ENCODE peak calls at places on chromosomes 1 and 21, in ten cellular contexts. A is tibial nerve; Z is lung; G is CD8-positive, alpha-beta T cell; K is neural progenitor cell; U is GM12878; Y is breast epithelium; P is fibroblast of lung; L is transverse colon; D is lower lobe of right lung. F is an unnamed sample. For H3K4me1, the result is how much of the 10 kb centered on the place peaks cover.

GRCh38 chr21:40512590-40512989 is 334.4 kb downstream of the DSCAM start:
- DNase-seq in A (no peak), Z (no peak), G (no peak), K (peak), U (no peak), Y (no peak), P (no peak), L (no peak), D (no peak), F (no peak)

GRCh38 chr1:225500589-225501192 is 72.9 kb upstream of the LBR start:
- DNase-seq in A (no peak), Z (no peak), G (no peak), K (no peak), U (no peak), Y (no peak), P (no peak), L (no peak), D (no peak), F (no peak)

GRCh38 chr1:9244501-9245229 is 10.1 kb downstream of the H6PD start:
- DNase-seq in A (no peak), Z (peak), G (no peak), K (no peak), U (no peak), Y (peak), P (no peak), L (peak), D (no peak), F (no peak)

GRCh38 chr1:172895050-172895460 is 155.7 kb downstream of the TNFSF18 start:
- DNase-seq in A (no peak), Z (no peak), G (peak), K (no peak), U (no peak), Y (no peak), P (peak), L (no peak), D (no peak), F (no peak)

GRCh38 chr21:15445327-15445726 is 284.5 kb upstream of the USP25 start:
- DNase-seq in A (no peak), Z (no peak), G (no peak), K (no peak), U (peak), Y (no peak), P (no peak), L (no peak), D (no peak), F (no peak)

GRCh38 chr1:32393832-32394140 is 455 bp downstream of the BSDC1 start:
- DNase-seq in A (peak), Z (no peak), G (peak), K (peak), U (no peak), Y (peak), P (no peak), L (peak), D (peak), F (no peak)

GRCh38 chr1:180213401-180214177 is 16.5 kb upstream of the LHX4 start:
- DNase-seq in A (no peak), Z (no peak), G (no peak), K (peak), U (peak), Y (no peak), P (peak), L (peak), D (no peak), F (no peak)

GRCh38 chr1:27536767-27537166 is 46.8 kb upstream of the WASF2 start:
- DNase-seq in A (no peak), Z (no peak), G (no peak), K (peak), U (no peak), Y (peak), P (peak), L (peak), D (no peak), F (peak)

GRCh38 chr1:64982134-64982533 is 15.8 kb upstream of the JAK1 start:
- DNase-seq in A (no peak), Z (no peak), G (no peak), K (no peak), U (no peak), Y (no peak), P (no peak), L (no peak), D (no peak), F (no peak)

GRCh38 chr1:2353907-2354438 is 37.4 kb downstream of the MORN1 start:
- DNase-seq in A (no peak), Z (no peak), G (no peak), K (no peak), U (no peak), Y (no peak), P (no peak), L (no peak), D (peak), F (no peak)

GRCh38 chr1:38508272-38508671 is 351.3 kb downstream of the RRAGC start:
- DNase-seq in A (no peak), Z (peak), G (no peak), K (no peak), U (no peak), Y (no peak), P (no peak), L (no peak), D (no peak), F (no peak)

GRCh38 chr1:241821363-241821762 is 26.6 kb upstream of the EXO1 start:
- DNase-seq in A (no peak), Z (no peak), G (no peak), K (no peak), U (no peak), Y (no peak), P (peak), L (no peak), D (no peak), F (no peak)

GRCh38 chr1:116737020-116737854 is 17.0 kb upstream of the CD2 start:
- DNase-seq in A (peak), Z (no peak), G (peak), K (peak), U (peak), Y (peak), P (peak), L (peak), D (no peak), F (peak)

GRCh38 chr1:82880506-82880905 is 1079.8 kb downstream of the ADGRL2 start:
- DNase-seq in A (no peak), Z (no peak), G (no peak), K (no peak), U (no peak), Y (no peak), P (no peak), L (no peak), D (no peak), F (no peak)

GRCh38 chr1:162368451-162368850 is 8.2 kb downstream of the SPATA46 start:
- DNase-seq in A (no peak), Z (no peak), G (no peak), K (no peak), U (no peak), Y (no peak), P (no peak), L (peak), D (no peak), F (no peak)

GRCh38 chr1:51346086-51346942 is 16.0 kb upstream of the TTC39A start:
- DNase-seq in A (no peak), Z (no peak), G (no peak), K (no peak), U (no peak), Y (no peak), P (no peak), L (no peak), D (no peak), F (no peak)

GRCh38 chr1:93079685-93080141 is 630 bp downstream of the MTF2 start:
- DNase-seq in A (peak), Z (peak), G (no peak), K (peak), U (no peak), Y (no peak), P (peak), L (peak), D (peak), F (peak)

GRCh38 chr1:97160796-97161195 is 439.2 kb downstream of the PTBP2 start:
- DNase-seq in A (no peak), Z (no peak), G (no peak), K (no peak), U (no peak), Y (no peak), P (peak), L (no peak), D (no peak), F (no peak)

GRCh38 chr1:2391034-2391384 is 345 bp downstream of the MORN1 start:
- DNase-seq in A (no peak), Z (no peak), G (no peak), K (peak), U (no peak), Y (no peak), P (peak), L (peak), D (no peak), F (no peak)

GRCh38 chr21:32336711-32337110 is 38.1 kb downstream of the MRAP start:
- DNase-seq in A (no peak), Z (no peak), G (no peak), K (no peak), U (no peak), Y (no peak), P (peak), L (no peak), D (no peak), F (no peak)

GRCh38 chr1:112466078-112466660 is 42.6 kb upstream of the WNT2B start:
- DNase-seq in A (peak), Z (peak), G (peak), K (peak), U (peak), Y (peak), P (peak), L (peak), D (peak), F (peak)

GRCh38 chr1:47533176-47534039 is 95.6 kb downstream of the FOXD2 start:
- DNase-seq in A (peak), Z (no peak), G (no peak), K (peak), U (no peak), Y (peak), P (peak), L (peak), D (peak), F (peak)

GRCh38 chr1:185318431-185319151 is 1.5 kb upstream of the IVNS1ABP start:
- DNase-seq in A (no peak), Z (no peak), G (no peak), K (no peak), U (no peak), Y (no peak), P (no peak), L (no peak), D (no peak), F (no peak)

GRCh38 chr1:227958617-227959324 is 11.0 kb upstream of the WNT9A start:
- DNase-seq in A (no peak), Z (peak), G (no peak), K (peak), U (no peak), Y (no peak), P (no peak), L (no peak), D (no peak), F (no peak)

GRCh38 chr1:185860316-185860715 is 126.1 kb downstream of the HMCN1 start:
- DNase-seq in A (no peak), Z (no peak), G (no peak), K (no peak), U (no peak), Y (no peak), P (peak), L (no peak), D (no peak), F (no peak)

GRCh38 chr1:155016231-155016831 is 13.7 kb downstream of the ZBTB7B start:
- DNase-seq in A (no peak), Z (no peak), G (no peak), K (no peak), U (no peak), Y (no peak), P (no peak), L (peak), D (no peak), F (no peak)

GRCh38 chr1:65493792-65494191 is 73.3 kb downstream of the LEPR start:
- DNase-seq in A (no peak), Z (no peak), G (no peak), K (no peak), U (no peak), Y (no peak), P (no peak), L (no peak), D (no peak), F (no peak)

GRCh38 chr1:18265641-18266040 is 158.0 kb downstream of the IGSF21 start:
- DNase-seq in A (no peak), Z (no peak), G (no peak), K (no peak), U (no peak), Y (no peak), P (no peak), L (no peak), D (no peak), F (no peak)

GRCh38 chr21:24634749-24635148 is 972.5 kb downstream of the MRPL39 start:
- DNase-seq in A (no peak), Z (no peak), G (no peak), K (no peak), U (no peak), Y (no peak), P (no peak), L (no peak), D (no peak), F (no peak)

GRCh38 chr1:231107600-231108326 is 54.1 kb upstream of the TRIM67 start:
- DNase-seq in A (no peak), Z (no peak), G (no peak), K (no peak), U (no peak), Y (no peak), P (no peak), L (no peak), D (no peak), F (no peak)

GRCh38 chr1:84013708-84014107 is 14.8 kb upstream of the TTLL7 start:
- DNase-seq in A (no peak), Z (no peak), G (no peak), K (no peak), U (no peak), Y (no peak), P (no peak), L (no peak), D (no peak), F (no peak)

GRCh38 chr1:109335091-109335490 is 28.3 kb upstream of the MYBPHL start:
- DNase-seq in A (no peak), Z (no peak), G (no peak), K (no peak), U (no peak), Y (no peak), P (no peak), L (no peak), D (no peak), F (no peak)

GRCh38 chr1:109341944-109342925 is 35.4 kb upstream of the MYBPHL start:
- DNase-seq in A (no peak), Z (no peak), G (no peak), K (no peak), U (no peak), Y (no peak), P (no peak), L (no peak), D (no peak), F (no peak)

GRCh38 chr1:109338091-109338490 is 31.3 kb upstream of the MYBPHL start:
- DNase-seq in A (no peak), Z (no peak), G (no peak), K (no peak), U (no peak), Y (no peak), P (no peak), L (no peak), D (no peak), F (no peak)
- H3K27ac ChIP-seq in A (no peak), Z (no peak), G (no peak), K (no peak), U (no peak), Y (no peak), P (no peak), L (no peak), D (no peak), F (no peak)

GRCh38 chr1:192516776-192517297 is 58.7 kb upstream of the RGS1 start:
- DNase-seq in A (no peak), Z (no peak), G (peak), K (peak), U (peak), Y (no peak), P (peak), L (peak), D (no peak), F (no peak)
- H3K4me1 ChIP-seq in A (under half), Z (under half), G (under half), K (under half), U (under half), Y (under half), P (under half), L (under half), D (under half), F (under half)

GRCh38 chr1:202888507-202889360 is at the start of gene RABIF:
- DNase-seq in A (peak), Z (peak), G (peak), K (peak), U (peak), Y (peak), P (peak), L (peak), D (peak), F (peak)
- TF ChIP-seq CTCF in A (peak), Z (no peak), G (no peak), K (peak), U (peak), Y (no peak), P (no peak), L (no peak), D (no peak), F (peak)

DNA sequence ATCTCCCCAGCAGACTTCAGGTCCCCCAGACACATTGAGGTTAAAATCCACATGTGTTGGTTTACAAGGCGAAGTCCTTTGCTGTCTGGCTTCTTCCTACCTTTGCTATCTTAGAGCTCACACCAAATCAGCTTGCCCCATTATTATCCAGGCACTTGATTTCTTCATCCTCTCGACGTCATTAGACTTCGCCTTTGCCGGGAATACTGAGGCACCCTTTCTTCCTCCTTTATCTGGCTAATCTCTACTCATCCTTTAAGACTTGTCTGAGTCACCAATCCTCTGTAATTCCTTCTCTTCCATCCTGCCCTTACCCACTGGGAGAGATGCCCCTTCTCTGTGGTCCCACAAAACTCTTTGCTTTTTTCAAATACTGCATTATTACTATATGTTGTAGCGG is 9.2 kb upstream of the XCL2 start:
- DNase-seq in A (no peak), Z (no peak), G (no peak), K (no peak), U (no peak), Y (no peak), P (no peak), L (no peak), D (no peak), F (no peak)
- H3K27ac ChIP-seq in A (no peak), Z (no peak), G (no peak), K (no peak), U (no peak), Y (no peak), P (no peak), L (no peak), D (no peak), F (no peak)

GRCh38 chr1:164617607-164618564 is 58.9 kb downstream of the PBX1 start:
- DNase-seq in A (peak), Z (peak), G (no peak), K (peak), U (no peak), Y (no peak), P (no peak), L (peak), D (no peak), F (no peak)

GRCh38 chr1:164610528-164611222 is 51.7 kb downstream of the PBX1 start:
- DNase-seq in A (no peak), Z (no peak), G (no peak), K (no peak), U (no peak), Y (no peak), P (no peak), L (no peak), D (no peak), F (peak)

GRCh38 chr1:164613176-164613575 is 54.2 kb downstream of the PBX1 start:
- DNase-seq in A (no peak), Z (no peak), G (no peak), K (no peak), U (no peak), Y (no peak), P (peak), L (peak), D (no peak), F (no peak)

GRCh38 chr1:164611754-164612642 is 53.0 kb downstream of the PBX1 start:
- DNase-seq in A (no peak), Z (no peak), G (no peak), K (peak), U (no peak), Y (peak), P (peak), L (peak), D (no peak), F (no peak)

DNA sequence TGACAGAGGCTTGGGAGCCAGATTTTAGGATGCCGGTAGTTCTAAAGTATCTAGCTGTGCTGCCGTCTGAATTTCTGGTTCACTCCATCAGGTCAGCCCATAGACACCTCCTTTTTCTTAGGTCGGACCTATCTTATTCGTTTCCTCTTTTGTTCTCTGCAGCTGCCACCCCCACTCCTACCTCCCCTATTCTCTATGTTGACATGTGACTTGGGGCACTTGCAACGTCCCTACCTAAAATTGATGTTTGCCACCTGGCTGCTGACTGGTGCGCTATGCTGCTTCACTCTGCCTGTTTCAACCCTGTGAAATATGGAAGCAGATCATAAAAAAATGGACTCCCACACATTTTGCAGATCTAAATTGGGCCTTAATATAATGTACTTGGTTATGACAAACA is 55.3 kb downstream of the PBX1 start:
- DNase-seq in A (no peak), Z (no peak), G (no peak), K (no peak), U (no peak), Y (no peak), P (no peak), L (no peak), D (no peak), F (no peak)
- H3K4me1 ChIP-seq in A (under half), Z (under half), G (under half), K (half or more), U (under half), Y (under half), P (under half), L (under half), D (half or more), F (half or more)

F was measured in heart right ventricle.